ENCODE peak calls at places on chromosome 1, in ten cellular contexts. B is AG08395; J is RWPE2; U is activated T-cell treated with anti-CD3 and anti-CD28 coated beads for 24 hours; E is naive thymus-derived CD8-positive, alpha-beta T cell; R is GM20000; S is G401; T is head of caudate nucleus; A is AG04450; N is EL. F is an unnamed sample.
A peak's percentile ranks its signal among the peaks of the same experiment; 100 is the strongest.

GRCh38 chr1:10830961-10831669 is 34.7 kb upstream of the CASZ1 start:
- DNase-seq in B (peak; percentile 65), A (no peak), U (no peak), S (no peak), N (peak; percentile 57), T (no peak), E (no peak), R (no peak), J (no peak), F (no peak)

GRCh38 chr1:94227624-94228023 is 9.8 kb downstream of the ARHGAP29 start:
- DNase-seq in T (no peak), J (no peak), E (no peak), R (no peak), S (no peak), B (no peak), N (no peak), A (no peak), U (no peak), F (no peak)

GRCh38 chr1:10451286-10451685 is 1.5 kb downstream of the CORT start:
- DNase-seq in T (no peak), E (no peak), U (no peak), J (no peak), S (no peak), R (no peak), A (no peak), N (peak; percentile 79), B (peak; percentile 63), F (no peak)

GRCh38 chr1:241115784-241116183 is 241.2 kb downstream of the RGS7 start:
- DNase-seq in E (no peak), J (no peak), S (no peak), U (no peak), N (peak; percentile 8), R (no peak), A (no peak), B (no peak), T (no peak), F (no peak)

GRCh38 chr1:248807067-248807737 is 18.5 kb downstream of the SH3BP5L start:
- DNase-seq in S (peak; percentile 60), R (peak; percentile 79), A (no peak), B (peak; percentile 60), U (peak; percentile 29), N (peak; percentile 32), E (peak; percentile 47), J (no peak), T (peak; percentile 70), F (peak; percentile 6)

GRCh38 chr1:159987186-159987585 is 33.1 kb upstream of the SLAMF9 start:
- DNase-seq in J (no peak), T (no peak), S (no peak), E (no peak), A (no peak), N (no peak), U (no peak), R (no peak), B (no peak), F (no peak)

GRCh38 chr1:16009030-16009460 is 5.0 kb downstream of the SRARP start:
- DNase-seq in A (no peak), B (peak; percentile 81), U (peak; percentile 66), E (peak; percentile 54), J (no peak), S (peak; percentile 93), N (peak; percentile 74), T (peak; percentile 77), R (peak; percentile 79), F (peak; percentile 25)

GRCh38 chr1:168842306-168842705 is 113.3 kb upstream of the DPT start:
- DNase-seq in R (no peak), J (no peak), B (no peak), T (no peak), E (no peak), N (no peak), U (no peak), S (no peak), A (no peak), F (no peak)

GRCh38 chr1:201275266-201275666 is 8.0 kb upstream of the PKP1 start:
- DNase-seq in N (peak; percentile 81), J (peak; percentile 98), S (peak; percentile 58), R (no peak), E (no peak), U (no peak), A (no peak), T (no peak), B (peak; percentile 79), F (no peak)

GRCh38 chr1:48671578-48671977 is 105.1 kb downstream of the BEND5 start:
- DNase-seq in N (no peak), R (no peak), B (no peak), E (no peak), T (no peak), U (no peak), S (no peak), J (no peak), A (no peak), F (no peak)

GRCh38 chr1:169027607-169028320 is 78.7 kb upstream of the ATP1B1 start:
- DNase-seq in E (no peak), S (no peak), J (no peak), T (no peak), N (no peak), R (peak; percentile 36), A (no peak), U (no peak), B (no peak), F (no peak)

GRCh38 chr1:26538480-26539412 is 9.2 kb downstream of the RPS6KA1 start:
- DNase-seq in T (peak; percentile 50), B (peak; percentile 61), N (peak; percentile 55), R (peak; percentile 67), A (no peak), S (peak; percentile 36), E (no peak), J (no peak), U (no peak), F (no peak)

GRCh38 chr1:159339517-159339916 is 37.4 kb downstream of the FCER1A start:
- DNase-seq in B (no peak), N (peak; percentile 87), T (no peak), A (no peak), R (no peak), U (no peak), J (no peak), E (no peak), S (no peak), F (no peak)

GRCh38 chr1:203276916-203277535 is 28.3 kb upstream of the BTG2 start:
- DNase-seq in E (no peak), R (no peak), S (no peak), A (no peak), N (no peak), U (no peak), J (no peak), B (no peak), T (no peak), F (no peak)

GRCh38 chr1:190474587-190475305 is 2.9 kb downstream of the BRINP3 start:
- DNase-seq in U (no peak), R (no peak), T (no peak), J (no peak), A (no peak), E (no peak), S (peak; percentile 82), N (no peak), B (no peak), F (no peak)

GRCh38 chr1:62384276-62385005 is 52.4 kb upstream of the USP1 start:
- DNase-seq in E (no peak), U (no peak), S (no peak), A (peak; percentile 80), T (no peak), J (no peak), B (peak; percentile 90), N (peak; percentile 73), R (no peak), F (peak; percentile 45)

GRCh38 chr1:9787702-9788101 is 36.1 kb downstream of the CLSTN1 start:
- DNase-seq in T (no peak), N (no peak), A (no peak), J (no peak), R (peak; percentile 44), U (peak; percentile 35), B (no peak), S (no peak), E (no peak), F (no peak)

GRCh38 chr1:82731216-82731615 is 930.5 kb downstream of the ADGRL2 start:
- DNase-seq in E (no peak), A (no peak), J (no peak), N (no peak), B (no peak), T (no peak), S (no peak), R (no peak), U (no peak), F (no peak)

GRCh38 chr1:33010946-33011731 is 25.5 kb downstream of the AK2 start:
- DNase-seq in U (no peak), B (peak; percentile 37), E (no peak), R (no peak), S (peak; percentile 78), T (no peak), N (peak; percentile 33), A (no peak), J (no peak), F (no peak)

F was measured in NCI-H748 treated with DMSO at 0.1 percent for 48 hours.